ENCODE peak calls at places on chromosomes 13 and 19, in seven cellular contexts. One of them, this sample, is unnamed.

GRCh38 chr13:37923236-37923635 is 53.7 kb upstream of the TRPC4 start:
- DNase-seq in mesenchymal stem cell: peak; percentile 14
- DNase-seq in trophoblast cell: no peak
- DNase-seq in H9: no peak
- DNase-seq in H1: no peak
- DNase-seq in mesendoderm: no peak
- DNase-seq in IMR-90: no peak
- DNase-seq in this sample: no peak

GRCh38 chr13:113095146-113096051 is 10.2 kb upstream of the F7 start:
- DNase-seq in mesenchymal stem cell: no peak
- DNase-seq in IMR-90: no peak
- DNase-seq in trophoblast cell: no peak
- DNase-seq in H9: no peak
- DNase-seq in H1: no peak
- DNase-seq in mesendoderm: no peak
- DNase-seq in this sample: no peak

GRCh38 chr13:99995503-99996176 is 14.1 kb downstream of the ZIC2 start:
- DNase-seq in H1: no peak
- DNase-seq in mesenchymal stem cell: peak; percentile 48
- DNase-seq in IMR-90: no peak
- DNase-seq in H9: no peak
- DNase-seq in mesendoderm: peak; percentile 69
- DNase-seq in trophoblast cell: no peak
- DNase-seq in this sample: peak; percentile 61

GRCh38 chr19:50190439-50190891 is 13.0 kb upstream of the MYH14 start:
- DNase-seq in H9: no peak
- DNase-seq in trophoblast cell: no peak
- DNase-seq in H1: no peak
- DNase-seq in mesenchymal stem cell: no peak
- DNase-seq in IMR-90: no peak
- DNase-seq in mesendoderm: no peak
- DNase-seq in this sample: no peak

GRCh38 chr19:2207008-2207407 is 29.1 kb downstream of the PLEKHJ1 start:
- DNase-seq in mesenchymal stem cell: no peak
- DNase-seq in IMR-90: no peak
- DNase-seq in H9: no peak
- DNase-seq in H1: no peak
- DNase-seq in trophoblast cell: no peak
- DNase-seq in mesendoderm: no peak
- DNase-seq in this sample: no peak

GRCh38 chr13:37657134-37657533 is 58.6 kb upstream of the POSTN start:
- DNase-seq in H9: no peak
- DNase-seq in mesendoderm: no peak
- DNase-seq in trophoblast cell: peak; percentile 83
- DNase-seq in H1: no peak
- DNase-seq in mesenchymal stem cell: peak; percentile 27
- DNase-seq in IMR-90: peak; percentile 71
- DNase-seq in this sample: no peak

GRCh38 chr19:18543814-18544475 is 572 bp upstream of the FKBP8 start:
- DNase-seq in H9: peak; percentile 78
- DNase-seq in mesendoderm: peak; percentile 91
- DNase-seq in trophoblast cell: peak; percentile 79
- DNase-seq in H1: no peak
- DNase-seq in mesenchymal stem cell: peak; percentile 84
- DNase-seq in IMR-90: peak; percentile 40
- DNase-seq in this sample: peak; percentile 30

GRCh38 chr19:44948763-44949374 is 3.0 kb downstream of the APOC2 start:
- DNase-seq in IMR-90: no peak
- DNase-seq in H1: no peak
- DNase-seq in trophoblast cell: no peak
- DNase-seq in mesendoderm: no peak
- DNase-seq in H9: no peak
- DNase-seq in mesenchymal stem cell: no peak
- DNase-seq in this sample: no peak

GRCh38 chr13:64130600-64130999 is 2715.0 kb upstream of the PCDH20 start:
- DNase-seq in trophoblast cell: no peak
- DNase-seq in mesendoderm: no peak
- DNase-seq in H9: peak; percentile 17
- DNase-seq in mesenchymal stem cell: no peak
- DNase-seq in H1: no peak
- DNase-seq in IMR-90: no peak
- DNase-seq in this sample: no peak

GRCh38 chr19:51808333-51808986 is 13.5 kb downstream of the FPR3 start:
- DNase-seq in H1: no peak
- DNase-seq in mesendoderm: no peak
- DNase-seq in IMR-90: no peak
- DNase-seq in H9: no peak
- DNase-seq in trophoblast cell: peak; percentile 95
- DNase-seq in mesenchymal stem cell: no peak
- DNase-seq in this sample: no peak

GRCh38 chr19:5547881-5548280 is 19.9 kb downstream of the TINCR start:
- DNase-seq in mesenchymal stem cell: peak; percentile 51
- DNase-seq in IMR-90: peak; percentile 51
- DNase-seq in mesendoderm: peak; percentile 75
- DNase-seq in H1: no peak
- DNase-seq in H9: peak; percentile 70
- DNase-seq in trophoblast cell: peak; percentile 78
- DNase-seq in this sample: no peak

GRCh38 chr19:7888145-7888825 is at the start of gene LRRC8E:
- DNase-seq in H9: peak; percentile 89
- DNase-seq in mesendoderm: peak; percentile 84
- DNase-seq in mesenchymal stem cell: peak; percentile 77
- DNase-seq in H1: no peak
- DNase-seq in IMR-90: peak; percentile 55
- DNase-seq in trophoblast cell: peak; percentile 84
- DNase-seq in this sample: peak; percentile 63

GRCh38 chr13:110130431-110130830 is 176.5 kb downstream of the COL4A1 start:
- DNase-seq in H1: no peak
- DNase-seq in H9: no peak
- DNase-seq in mesenchymal stem cell: no peak
- DNase-seq in mesendoderm: no peak
- DNase-seq in IMR-90: no peak
- DNase-seq in trophoblast cell: no peak
- DNase-seq in this sample: no peak

GRCh38 chr19:8459520-8460260 is 14.9 kb downstream of the HNRNPM start:
- DNase-seq in mesendoderm: no peak
- DNase-seq in H1: no peak
- DNase-seq in IMR-90: peak; percentile 86
- DNase-seq in mesenchymal stem cell: peak; percentile 67
- DNase-seq in H9: no peak
- DNase-seq in trophoblast cell: peak; percentile 44
- DNase-seq in this sample: no peak

GRCh38 chr19:55622242-55622969 is 2.0 kb downstream of the ZNF784 start:
- DNase-seq in mesenchymal stem cell: no peak
- DNase-seq in mesendoderm: no peak
- DNase-seq in IMR-90: no peak
- DNase-seq in H1: no peak
- DNase-seq in trophoblast cell: no peak
- DNase-seq in H9: no peak
- DNase-seq in this sample: no peak

GRCh38 chr13:53204598-53204997 is 176.0 kb downstream of the OLFM4 start:
- DNase-seq in trophoblast cell: no peak
- DNase-seq in H1: no peak
- DNase-seq in IMR-90: no peak
- DNase-seq in mesendoderm: no peak
- DNase-seq in mesenchymal stem cell: no peak
- DNase-seq in H9: no peak
- DNase-seq in this sample: no peak

GRCh38 chr13:21529102-21529893 is 70.2 kb upstream of the ZDHHC20 start:
- DNase-seq in mesendoderm: no peak
- DNase-seq in H9: no peak
- DNase-seq in IMR-90: no peak
- DNase-seq in H1: no peak
- DNase-seq in mesenchymal stem cell: no peak
- DNase-seq in trophoblast cell: no peak
- DNase-seq in this sample: no peak

DNA sequence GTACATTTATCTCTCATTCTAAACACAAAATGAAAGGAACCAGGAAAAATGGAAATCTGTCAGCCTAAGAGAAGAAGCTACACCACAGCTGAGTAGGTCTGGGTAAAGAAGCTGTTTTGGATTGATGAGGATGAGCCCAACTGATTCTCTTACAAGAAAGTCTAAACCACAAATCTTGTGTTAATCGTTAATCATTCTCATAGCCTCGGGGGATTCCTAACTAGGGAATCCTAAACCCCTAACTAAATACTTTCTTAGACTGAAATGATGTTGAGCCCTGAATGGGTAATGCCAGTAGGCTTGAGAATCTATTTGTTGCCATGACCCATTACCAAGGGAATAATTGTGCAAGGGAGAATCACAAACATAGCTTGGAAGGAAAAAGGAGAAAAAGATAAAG is 327.5 kb upstream of the SPRY2 start:
- DNase-seq in mesendoderm: no peak
- DNase-seq in IMR-90: no peak
- DNase-seq in H9: no peak
- DNase-seq in H1: no peak
- DNase-seq in mesenchymal stem cell: no peak
- DNase-seq in trophoblast cell: no peak
- DNase-seq in this sample: no peak
- H4K8ac ChIP-seq in mesendoderm: no peak overlapping the region
- H4K8ac ChIP-seq in IMR-90: no peak overlapping the region
- H4K8ac ChIP-seq in H9: no peak overlapping the region
- H4K8ac ChIP-seq in H1: no peak overlapping the region
- H4K8ac ChIP-seq in mesenchymal stem cell: no peak overlapping the region
- H4K8ac ChIP-seq in trophoblast cell: no peak overlapping the region
- H4K8ac ChIP-seq in this sample: no peak overlapping the region

DNA sequence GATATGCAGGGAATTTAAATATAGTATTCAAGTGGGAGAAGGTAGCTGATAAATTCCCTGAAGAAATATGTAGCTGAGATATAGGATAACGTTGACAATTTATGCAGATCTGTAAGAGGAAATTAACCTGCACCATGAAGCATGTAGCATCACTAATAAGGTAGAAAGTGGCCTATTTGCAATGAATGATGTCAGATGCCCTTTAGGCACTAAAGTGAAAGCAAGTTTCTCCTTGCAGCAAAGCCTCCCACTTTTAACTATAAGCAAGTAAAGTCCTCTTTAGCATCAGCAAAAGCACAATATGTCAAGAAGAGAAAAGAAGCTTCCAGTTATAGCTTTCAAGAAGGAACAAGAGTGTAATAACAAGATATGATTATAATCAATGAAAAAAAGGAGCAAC is 102.5 kb upstream of the SLITRK1 start:
- DNase-seq in H9: no peak
- DNase-seq in mesenchymal stem cell: no peak
- DNase-seq in trophoblast cell: no peak
- DNase-seq in IMR-90: no peak
- DNase-seq in mesendoderm: no peak
- DNase-seq in H1: no peak
- DNase-seq in this sample: no peak
- H3K23ac ChIP-seq in H9: no peak overlapping the region
- H3K23ac ChIP-seq in mesenchymal stem cell: no peak overlapping the region
- H3K23ac ChIP-seq in trophoblast cell: no peak overlapping the region
- H3K23ac ChIP-seq in IMR-90: no peak overlapping the region
- H3K23ac ChIP-seq in mesendoderm: no peak overlapping the region
- H3K23ac ChIP-seq in H1: no peak overlapping the region
- H3K23ac ChIP-seq in this sample: no peak overlapping the region

DNA sequence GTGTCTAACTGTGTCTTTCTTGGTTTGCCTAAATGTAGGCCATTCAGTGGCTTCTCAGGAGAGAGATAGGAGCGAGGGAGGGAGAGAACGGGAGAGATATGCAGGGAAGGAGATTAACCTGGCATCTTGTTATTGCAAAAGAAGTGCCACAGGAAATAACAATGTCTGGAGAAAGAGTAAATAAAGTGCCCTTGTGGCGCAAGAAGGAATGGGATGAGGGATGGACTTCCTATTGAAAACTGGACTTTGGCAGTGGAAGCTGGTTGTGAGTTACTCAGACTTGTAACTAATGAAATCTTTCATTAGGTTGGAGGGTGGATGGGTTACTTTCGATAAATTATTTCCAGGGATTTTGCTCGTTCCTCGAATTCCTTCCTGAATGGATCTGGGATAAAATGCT is 136.1 kb downstream of the LACC1 start:
- DNase-seq in trophoblast cell: peak; percentile 35
- DNase-seq in H9: no peak
- DNase-seq in H1: no peak
- DNase-seq in mesenchymal stem cell: no peak
- DNase-seq in mesendoderm: no peak
- DNase-seq in IMR-90: no peak
- DNase-seq in this sample: no peak
- H4K8ac ChIP-seq in trophoblast cell: no peak overlapping the region
- H4K8ac ChIP-seq in H9: no peak overlapping the region
- H4K8ac ChIP-seq in H1: no peak overlapping the region
- H4K8ac ChIP-seq in mesenchymal stem cell: no peak overlapping the region
- H4K8ac ChIP-seq in mesendoderm: no peak overlapping the region
- H4K8ac ChIP-seq in IMR-90: no peak overlapping the region
- H4K8ac ChIP-seq in this sample: no peak overlapping the region

DNA sequence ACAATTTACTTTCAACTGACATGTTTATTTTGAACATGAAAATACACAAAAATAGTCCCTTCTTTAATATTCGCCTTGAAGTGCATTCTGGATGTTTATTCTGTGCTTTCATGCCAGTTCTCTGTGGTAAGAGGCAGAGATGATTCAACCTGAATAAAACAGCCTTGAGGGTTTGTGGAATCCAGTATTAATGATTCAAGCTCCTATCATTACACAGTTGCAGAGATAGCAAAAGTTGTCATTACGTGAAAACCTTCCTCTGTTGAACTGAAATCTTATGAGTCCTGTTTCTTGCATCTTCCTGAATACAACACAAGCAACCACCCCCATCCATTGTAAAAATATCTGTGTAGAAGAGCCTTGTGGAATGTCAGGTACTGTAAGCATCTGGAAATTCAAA is 142.3 kb upstream of the HTR2A start:
- DNase-seq in trophoblast cell: peak; percentile 1
- DNase-seq in H1: no peak
- DNase-seq in mesenchymal stem cell: peak; percentile 72
- DNase-seq in IMR-90: peak; percentile 89
- DNase-seq in mesendoderm: no peak
- DNase-seq in H9: no peak
- DNase-seq in this sample: no peak
- H3K23ac ChIP-seq in trophoblast cell: no peak overlapping the region
- H3K23ac ChIP-seq in H1: no peak overlapping the region
- H3K23ac ChIP-seq in mesenchymal stem cell: no peak overlapping the region
- H3K23ac ChIP-seq in IMR-90: no peak overlapping the region
- H3K23ac ChIP-seq in mesendoderm: no peak overlapping the region
- H3K23ac ChIP-seq in H9: no peak overlapping the region
- H3K23ac ChIP-seq in this sample: no peak overlapping the region

DNA sequence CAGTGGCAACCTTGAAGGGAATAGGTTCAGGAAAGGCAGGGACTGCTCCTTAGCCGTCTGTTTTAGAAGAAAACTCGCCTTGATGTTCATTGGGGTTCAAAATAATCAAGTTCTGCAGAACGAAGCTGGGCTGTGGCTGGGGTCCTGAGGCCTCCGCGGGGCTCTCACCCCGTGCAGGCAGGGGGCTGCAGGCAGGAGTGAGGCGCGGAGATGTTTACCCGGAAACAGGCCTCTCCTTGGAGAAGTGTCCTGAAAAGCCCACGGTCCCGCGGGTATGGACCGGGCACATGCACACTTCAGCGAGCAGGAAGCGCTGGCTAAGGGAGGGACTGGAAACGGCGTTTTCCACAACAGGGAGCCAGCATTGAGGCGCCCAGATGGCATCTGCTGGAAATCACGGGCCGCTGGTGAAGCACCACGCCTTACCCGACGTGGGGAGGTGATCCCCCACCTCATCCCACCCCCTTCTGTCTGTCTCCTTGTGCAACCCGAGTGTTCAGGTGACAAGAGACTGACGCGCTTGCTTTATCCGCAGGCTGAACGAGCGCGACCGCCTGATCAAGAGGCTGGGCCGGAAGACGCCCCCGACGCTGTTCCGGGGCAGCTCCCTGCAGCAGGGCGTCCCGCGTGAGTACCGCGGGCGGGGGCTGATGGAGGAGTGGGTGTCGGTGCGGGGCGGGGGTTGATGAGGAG is 39.7 kb downstream of the SHISA2 start:
- DNase-seq in mesendoderm: no peak
- DNase-seq in trophoblast cell: no peak
- DNase-seq in H1: no peak
- DNase-seq in mesenchymal stem cell: no peak
- DNase-seq in IMR-90: no peak
- DNase-seq in H9: no peak
- DNase-seq in this sample: no peak
- H4K8ac ChIP-seq in mesendoderm: no peak overlapping the region
- H4K8ac ChIP-seq in trophoblast cell: no peak overlapping the region
- H4K8ac ChIP-seq in H1: peak overlapping the region; percentile 76
- H4K8ac ChIP-seq in mesenchymal stem cell: peak overlapping the region; percentile 81
- H4K8ac ChIP-seq in IMR-90: no peak overlapping the region
- H4K8ac ChIP-seq in H9: no peak overlapping the region
- H4K8ac ChIP-seq in this sample: no peak overlapping the region